ENCODE peak calls at places on chromosomes 3 and 15, in five cellular contexts. Z is fibroblast of pulmonary artery; N is choroid plexus epithelial cell; P is activated T-cell treated with anti-CD3 and anti-CD28 coated beads, Interleukin-2, amount 50 U/mL, for 72 hours; X is HTR-8/SVneo. O is an unnamed sample.

GRCh38 chr3:132256984-132257383 is 60.2 kb upstream of the ACP3 start:
- DNase-seq in Z (peak; percentile 80), N (peak; percentile 88), X (peak; percentile 25), P (no peak), O (no peak)

GRCh38 chr15:71275098-71275497 is 159.8 kb downstream of the THSD4 start:
- DNase-seq in P (no peak), Z (peak; percentile 77), N (peak; percentile 80), X (peak; percentile 75), O (no peak)

GRCh38 chr15:48331796-48332641 is 790 bp downstream of the DUT start:
- DNase-seq in N (peak; percentile 63), P (peak; percentile 73), Z (peak; percentile 65), X (peak; percentile 58), O (peak; percentile 86)

GRCh38 chr3:128800241-128801187 is 74.5 kb downstream of the RAB7A start:
- DNase-seq in X (no peak), N (peak; percentile 87), Z (no peak), P (peak; percentile 62), O (no peak)

GRCh38 chr3:55518451-55518850 is 31.3 kb upstream of the WNT5A start:
- DNase-seq in Z (no peak), P (no peak), X (no peak), N (no peak), O (no peak)

GRCh38 chr15:69143756-69144436 is 16.5 kb upstream of the GLCE start:
- DNase-seq in Z (no peak), X (no peak), N (no peak), P (no peak), O (no peak)

GRCh38 chr3:27673701-27674100 is 48.4 kb downstream of the EOMES start:
- DNase-seq in P (no peak), N (no peak), Z (no peak), X (no peak), O (no peak)

GRCh38 chr15:91625506-91625905 is 228.0 kb upstream of the SLCO3A1 start:
- DNase-seq in Z (no peak), X (no peak), P (no peak), N (no peak), O (no peak)

GRCh38 chr15:56460046-56460445 is 4.9 kb downstream of the MNS1 start:
- DNase-seq in N (no peak), X (no peak), P (no peak), Z (no peak), O (no peak)

GRCh38 chr3:186772886-186773417 is 10.4 kb upstream of the EIF4A2 start:
- DNase-seq in X (no peak), N (no peak), Z (no peak), P (peak; percentile 80), O (peak; percentile 86)